ENCODE peak calls at places on chromosome 15, in ten cellular contexts. V is pancreas; H is activated T-cell treated with anti-CD3 and anti-CD28 coated beads for 1 hour; D is posterior cingulate gyrus; X is activated CD4-positive, alpha-beta T cell treated with anti-CD3 and anti-CD28 coated beads, Interleukin-2, amount 50 U/mL, for 1 hour; F is DMS153; Q is stimulated activated CD8-positive, alpha-beta memory T cell treated with anti-CD3 and anti-CD28 coated beads, Interleukin-15, amount 100 ng/mL, for 1 hour; N is iris pigment epithelial cell; W is upper lobe of right lung; R is HCT116. S is an unnamed sample.

GRCh38 chr15:68407141-68407885 is 24.6 kb downstream of the ITGA11 start:
- DNase-seq in R (no peak), V (no peak), X (no peak), H (no peak), F (no peak), D (no peak), Q (no peak), W (no peak), N (no peak), S (peak)

GRCh38 chr15:70378126-70379031 is 280.7 kb upstream of the TLE3 start:
- DNase-seq in D (peak), N (no peak), W (peak), V (no peak), Q (no peak), R (no peak), H (no peak), F (no peak), X (no peak), S (no peak)

GRCh38 chr15:57611938-57612337 is 20.2 kb downstream of the MYZAP start:
- DNase-seq in H (no peak), R (peak), W (no peak), X (no peak), V (peak), D (no peak), N (peak), F (no peak), Q (no peak), S (peak)

GRCh38 chr15:24962880-24963279 is 8.1 kb downstream of the SNRPN start:
- DNase-seq in W (no peak), N (no peak), H (no peak), V (no peak), X (no peak), R (no peak), Q (no peak), D (no peak), F (no peak), S (no peak)

GRCh38 chr15:76198456-76199105 is 112.7 kb downstream of the ETFA start:
- DNase-seq in N (no peak), D (peak), F (no peak), Q (no peak), X (no peak), V (peak), W (peak), H (no peak), R (no peak), S (no peak)

GRCh38 chr15:47582283-47582682 is 135.0 kb upstream of the SEMA6D start:
- DNase-seq in R (no peak), W (no peak), N (no peak), D (no peak), F (no peak), H (no peak), V (no peak), X (no peak), Q (no peak), S (no peak)

GRCh38 chr15:70625438-70625837 is 137.9 kb downstream of the UACA start:
- DNase-seq in X (no peak), R (no peak), D (no peak), V (no peak), N (no peak), W (no peak), Q (no peak), F (no peak), H (no peak), S (no peak)

GRCh38 chr15:78768096-78768495 is 43.2 kb downstream of the ADAMTS7 start:
- DNase-seq in F (no peak), W (peak), D (peak), R (no peak), V (peak), Q (no peak), N (no peak), X (no peak), H (no peak), S (no peak)

GRCh38 chr15:68586274-68586961 is 7.6 kb downstream of the CORO2B start:
- DNase-seq in H (no peak), Q (no peak), X (no peak), N (peak), F (no peak), D (no peak), W (peak), R (peak), V (no peak), S (peak)

GRCh38 chr15:66985653-66986052 is 79.7 kb upstream of the SMAD3 start:
- DNase-seq in V (no peak), W (no peak), H (no peak), N (no peak), Q (no peak), X (no peak), F (no peak), D (no peak), R (no peak), S (no peak)

GRCh38 chr15:61987824-61988223 is 72.4 kb downstream of the VPS13C start:
- DNase-seq in F (no peak), R (no peak), D (no peak), V (no peak), N (no peak), W (no peak), X (no peak), H (no peak), Q (no peak), S (no peak)

GRCh38 chr15:71526061-71526460 is 284.3 kb upstream of the NR2E3 start:
- DNase-seq in V (no peak), R (no peak), X (no peak), N (peak), H (no peak), F (no peak), D (no peak), Q (no peak), W (no peak), S (no peak)

GRCh38 chr15:29040367-29040745 is 154.6 kb downstream of the APBA2 start:
- DNase-seq in Q (no peak), N (peak), R (no peak), W (peak), F (no peak), V (no peak), H (no peak), D (no peak), X (no peak), S (no peak)

GRCh38 chr15:49826640-49827281 is 205.9 kb downstream of the DTWD1 start:
- DNase-seq in V (no peak), X (no peak), R (no peak), W (no peak), Q (no peak), F (no peak), D (no peak), H (no peak), N (no peak), S (no peak)

GRCh38 chr15:66707310-66708160 is 5.5 kb downstream of the SMAD6 start:
- DNase-seq in F (no peak), W (peak), H (no peak), V (no peak), R (no peak), D (peak), N (peak), X (no peak), Q (no peak), S (peak)

GRCh38 chr15:41558400-41559238 is at the start of gene TYRO3:
- DNase-seq in D (peak), R (no peak), V (peak), X (peak), Q (peak), H (peak), W (peak), F (no peak), N (peak), S (no peak)

GRCh38 chr15:58222698-58223097 is 84.5 kb downstream of the AQP9 start:
- DNase-seq in V (no peak), H (no peak), W (no peak), Q (no peak), F (no peak), N (peak), D (no peak), R (no peak), X (no peak), S (peak)

GRCh38 chr15:57878573-57878972 is 172.1 kb downstream of the POLR2M start:
- DNase-seq in X (no peak), V (no peak), R (peak), F (no peak), N (peak), W (no peak), Q (no peak), H (no peak), D (no peak), S (peak)

GRCh38 chr15:43189296-43189695 is 4.1 kb downstream of the CCNDBP1 start:
- DNase-seq in V (no peak), F (no peak), H (no peak), R (no peak), Q (no peak), W (no peak), X (no peak), D (no peak), N (no peak), S (no peak)

GRCh38 chr15:73994912-73995622 is 551 bp downstream of the PML start:
- DNase-seq in V (no peak), N (no peak), H (no peak), Q (no peak), W (peak), X (no peak), R (no peak), F (no peak), D (no peak), S (no peak)

GRCh38 chr15:38378162-38378560 is 75.8 kb upstream of the FAM98B start:
- DNase-seq in V (peak), H (no peak), R (no peak), X (no peak), D (peak), Q (no peak), F (no peak), N (peak), W (peak), S (peak)